ENCODE peak calls at places on chromosomes 2 and 18, in seven cellular contexts. A, E, H, T, O, U and Y are unnamed samples.

GRCh38 chr2:40127890-40128548 is 323.9 kb downstream of the SLC8A1 start:
- DNase-seq in A (peak; percentile 71), E (no peak), H (no peak), T (no peak), O (no peak), U (no peak), Y (no peak)

GRCh38 chr2:54813584-54813983 is 90.1 kb downstream of the EML6 start:
- DNase-seq in A (no peak), E (no peak), H (no peak), T (no peak), O (no peak), U (no peak), Y (no peak)

GRCh38 chr2:235463893-235464292 is 29.9 kb upstream of the AGAP1 start:
- DNase-seq in A (no peak), E (peak; percentile 82), H (no peak), T (no peak), O (peak; percentile 79), U (no peak), Y (no peak)

GRCh38 chr2:216653931-216654365 is 20.7 kb downstream of the IGFBP2 start:
- DNase-seq in A (no peak), E (no peak), H (no peak), T (no peak), O (no peak), U (no peak), Y (no peak)

GRCh38 chr2:124286089-124286783 is 261.1 kb downstream of the CNTNAP5 start:
- DNase-seq in A (no peak), E (no peak), H (no peak), T (peak; percentile 21), O (no peak), U (no peak), Y (no peak)

GRCh38 chr2:105604938-105605337 is 139.8 kb upstream of the NCK2 start:
- DNase-seq in A (peak; percentile 13), E (no peak), H (peak; percentile 60), T (no peak), O (peak; percentile 62), U (no peak), Y (no peak)

GRCh38 chr2:16818203-16818556 is 152.5 kb upstream of the CYRIA start:
- DNase-seq in A (no peak), E (no peak), H (no peak), T (no peak), O (no peak), U (no peak), Y (no peak)

GRCh38 chr2:8003462-8004075 is 678.3 kb upstream of the ID2 start:
- DNase-seq in A (peak; percentile 97), E (no peak), H (peak; percentile 83), T (no peak), O (peak; percentile 34), U (no peak), Y (peak; percentile 73)

GRCh38 chr18:36446059-36446458 is 148.5 kb downstream of the FHOD3 start:
- DNase-seq in A (peak; percentile 39), E (no peak), H (no peak), T (no peak), O (no peak), U (no peak), Y (no peak)

GRCh38 chr2:173511942-173512341 is 157.3 kb downstream of the CDCA7 start:
- DNase-seq in A (no peak), E (no peak), H (no peak), T (peak; percentile 53), O (no peak), U (peak; percentile 6), Y (no peak)

GRCh38 chr2:24731923-24732322 is 61.3 kb downstream of the PTRHD1 start:
- DNase-seq in A (no peak), E (no peak), H (no peak), T (no peak), O (no peak), U (no peak), Y (no peak)

GRCh38 chr2:160501370-160501769 is 7.8 kb upstream of the RBMS1 start:
- DNase-seq in A (no peak), E (no peak), H (no peak), T (no peak), O (no peak), U (no peak), Y (no peak)

GRCh38 chr2:85712261-85712660 is 18.1 kb downstream of the GNLY start:
- DNase-seq in A (no peak), E (peak; percentile 79), H (peak; percentile 48), T (no peak), O (no peak), U (no peak), Y (no peak)

GRCh38 chr2:73516033-73516432 is 126.2 kb downstream of the NAT8 start:
- DNase-seq in A (peak; percentile 4), E (no peak), H (no peak), T (no peak), O (no peak), U (no peak), Y (no peak)

GRCh38 chr2:9771481-9772017 is 71.7 kb upstream of the TAF1B start:
- DNase-seq in A (peak; percentile 94), E (no peak), H (no peak), T (peak; percentile 58), O (no peak), U (no peak), Y (no peak)

GRCh38 chr18:48031011-48031480 is 100.6 kb upstream of the SMAD2 start:
- DNase-seq in A (peak; percentile 73), E (peak; percentile 50), H (peak; percentile 30), T (peak; percentile 84), O (peak; percentile 74), U (peak; percentile 38), Y (peak; percentile 65)

GRCh38 chr2:184835081-184835728 is 236.9 kb downstream of the ZNF804A start:
- DNase-seq in A (no peak), E (no peak), H (no peak), T (no peak), O (peak; percentile 13), U (no peak), Y (peak; percentile 18)

GRCh38 chr2:27795868-27796277 is 24.4 kb downstream of the MRPL33 start:
- DNase-seq in A (peak; percentile 53), E (no peak), H (no peak), T (no peak), O (no peak), U (no peak), Y (no peak)

GRCh38 chr2:27795093-27795834 is 23.7 kb downstream of the MRPL33 start:
- DNase-seq in A (no peak), E (no peak), H (no peak), T (no peak), O (no peak), U (no peak), Y (no peak)

GRCh38 chr2:27796991-27797752 is 25.7 kb downstream of the MRPL33 start:
- DNase-seq in A (no peak), E (peak; percentile 71), H (no peak), T (no peak), O (peak; percentile 43), U (no peak), Y (no peak)

GRCh38 chr2:27790796-27791195 is 19.3 kb downstream of the MRPL33 start:
- DNase-seq in A (no peak), E (no peak), H (no peak), T (no peak), O (no peak), U (no peak), Y (no peak)

DNA sequence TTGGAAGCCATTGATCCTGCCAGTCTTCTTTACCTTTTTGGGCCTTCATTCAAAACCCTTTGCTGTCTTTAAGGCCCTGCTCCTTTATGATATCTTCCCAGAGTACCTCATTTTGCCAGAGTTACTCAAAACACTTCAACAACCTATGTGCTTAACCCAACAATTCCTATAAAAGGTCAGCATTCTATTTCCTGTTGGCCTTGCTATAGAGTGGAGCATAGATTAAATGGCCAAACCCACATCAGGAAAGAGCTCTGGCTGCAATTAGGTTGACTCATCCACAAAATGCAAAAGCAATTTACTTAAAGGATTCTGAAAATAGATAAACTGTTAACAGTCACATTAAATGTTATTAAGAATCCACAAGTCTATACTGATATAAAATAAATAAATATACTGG is 21.2 kb downstream of the MRPL33 start:
- DNase-seq in A (peak; percentile 58), E (no peak), H (no peak), T (no peak), O (no peak), U (no peak), Y (no peak)
- H3K27ac ChIP-seq in A (peak overlapping the region; percentile 46), E (no peak overlapping the region), H (no peak overlapping the region), T (no peak overlapping the region), O (no peak overlapping the region), U (peak overlapping the region; percentile 68), Y (no peak overlapping the region)

GRCh38 chr2:64860321-64860751 is 128.9 kb upstream of the SLC1A4 start:
- DNase-seq in A (no peak), E (no peak), H (peak; percentile 20), T (no peak), O (no peak), U (no peak), Y (no peak)
- H3K4me1 ChIP-seq in A (peaks cover 47% of the 10 kb centered on the region), E (peaks cover 33% of the 10 kb centered on the region), H (peaks cover 11% of the 10 kb centered on the region), T (peaks cover 34% of the 10 kb centered on the region), O (peaks cover 34% of the 10 kb centered on the region), U (peaks cover 65% of the 10 kb centered on the region), Y (peaks cover 12% of the 10 kb centered on the region)

GRCh38 chr2:240053173-240054155 is at the start of gene OR6B3:
- DNase-seq in A (no peak), E (no peak), H (no peak), T (no peak), O (no peak), U (no peak), Y (no peak)
- H3K27me3 ChIP-seq in A (peaks cover 81% of the 10 kb centered on the region), E (peaks cover 29% of the 10 kb centered on the region), H (peaks cover 57% of the 10 kb centered on the region), T (no peaks in the 10 kb centered on the region), O (peaks cover 13% of the 10 kb centered on the region), U (peaks cover 99% of the 10 kb centered on the region), Y (no peaks in the 10 kb centered on the region)

GRCh38 chr2:218582085-218582484 is 13.4 kb downstream of the CNOT9 start:
- DNase-seq in A (peak; percentile 94), E (no peak), H (no peak), T (no peak), O (no peak), U (no peak), Y (no peak)
- H3K27ac ChIP-seq in A (peak overlapping the region; percentile 57), E (no peak overlapping the region), H (no peak overlapping the region), T (no peak overlapping the region), O (no peak overlapping the region), U (no peak overlapping the region), Y (no peak overlapping the region)

GRCh38 chr2:30230855-30231725 is at the start of gene LBH:
- DNase-seq in A (peak; percentile 95), E (peak; percentile 89), H (peak; percentile 84), T (peak; percentile 74), O (peak; percentile 73), U (peak; percentile 34), Y (peak; percentile 97)
- H3K4me1 ChIP-seq in A (peaks cover 35% of the 10 kb centered on the region), E (peaks cover 27% of the 10 kb centered on the region), H (peaks cover 2% of the 10 kb centered on the region), T (peaks cover 16% of the 10 kb centered on the region), O (peaks cover 23% of the 10 kb centered on the region), U (peaks cover 18% of the 10 kb centered on the region), Y (peaks cover 13% of the 10 kb centered on the region)

DNA sequence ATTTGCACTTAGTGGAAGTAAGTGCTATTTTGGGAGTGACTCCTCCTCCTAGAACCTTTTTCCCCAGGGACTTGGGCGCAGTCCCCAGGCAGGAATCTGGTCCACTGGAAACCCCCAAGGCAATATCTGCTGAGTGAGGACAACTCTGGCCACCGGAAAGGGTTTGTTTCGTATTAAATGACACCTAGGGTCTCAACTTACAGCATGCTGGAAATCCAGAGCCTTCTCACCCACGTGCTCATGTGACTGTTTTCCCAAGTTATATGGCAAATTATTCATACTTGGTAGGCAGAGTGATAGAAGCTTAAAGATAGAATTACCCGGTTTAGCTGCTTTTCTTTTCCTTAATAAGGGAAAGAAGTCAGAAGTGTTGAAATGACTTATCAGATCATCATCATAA is 436.9 kb upstream of the SPRED2 start:
- DNase-seq in A (no peak), E (no peak), H (no peak), T (no peak), O (no peak), U (no peak), Y (no peak)
- H3K27me3 ChIP-seq in A (peaks cover 11% of the 10 kb centered on the region), E (peaks cover 5% of the 10 kb centered on the region), H (peaks cover 5% of the 10 kb centered on the region), T (no peaks in the 10 kb centered on the region), O (peaks cover 4% of the 10 kb centered on the region), U (peaks cover 18% of the 10 kb centered on the region), Y (no peaks in the 10 kb centered on the region)

GRCh38 chr2:67388680-67389079 is 8.5 kb upstream of the ETAA1 start:
- DNase-seq in A (no peak), E (no peak), H (no peak), T (peak; percentile 44), O (no peak), U (no peak), Y (no peak)
- H3K27ac ChIP-seq in A (peak overlapping the region; percentile 53), E (peak overlapping the region; percentile 20), H (peak overlapping the region; percentile 52), T (peak overlapping the region; percentile 91), O (peak overlapping the region; percentile 62), U (no peak overlapping the region), Y (no peak overlapping the region)